ENCODE peak calls at places on chromosomes 13 and 19, in six cellular contexts. Z is iPS DF 6.9, W is MM.1S, U is neural progenitor cell, G is neuronal stem cell, T is adrenal gland. V is an unnamed sample. For H3K9me3, the result is how much of the 10 kb centered on the place peaks cover.

GRCh38 chr19:17097593-17098126 is 22.1 kb downstream of the MYO9B start:
- DNase-seq in Z (no peak), W (no peak), U (no peak), G (no peak), T (peak), V (no peak)

GRCh38 chr13:32029684-32030083 is 1.9 kb upstream of the FRY start:
- DNase-seq in Z (no peak), W (no peak), U (no peak), G (no peak), T (no peak), V (no peak)

GRCh38 chr19:21082011-21082975 is at the start of gene ZNF714:
- DNase-seq in Z (peak), W (peak), U (peak), G (peak), T (peak), V (peak)

GRCh38 chr19:32817252-32817912 is 52.2 kb downstream of the SLC7A9 start:
- DNase-seq in Z (no peak), W (no peak), U (no peak), G (no peak), T (no peak), V (no peak)

GRCh38 chr19:36245210-36246005 is 30.5 kb downstream of the ZNF146 start:
- DNase-seq in Z (peak), W (no peak), U (peak), G (peak), T (no peak), V (no peak)

GRCh38 chr19:18345296-18345695 is 4.9 kb downstream of the PGPEP1 start:
- DNase-seq in Z (no peak), W (no peak), U (no peak), G (no peak), T (no peak), V (no peak)

GRCh38 chr19:29554149-29554548 is 28.4 kb downstream of the VSTM2B start:
- DNase-seq in Z (no peak), W (no peak), U (no peak), G (no peak), T (no peak), V (no peak)

GRCh38 chr13:43787998-43788397 is 1.2 kb upstream of the ENOX1 start:
- DNase-seq in Z (no peak), W (peak), U (peak), G (peak), T (no peak), V (no peak)

GRCh38 chr13:65540064-65540635 is 1690.0 kb downstream of the PCDH9 start:
- DNase-seq in Z (no peak), W (no peak), U (no peak), G (no peak), T (no peak), V (no peak)

GRCh38 chr13:29923554-29924481 is 73.4 kb upstream of the UBL3 start:
- DNase-seq in Z (peak), W (no peak), U (peak), G (no peak), T (peak), V (peak)

GRCh38 chr13:62320731-62321130 is 905.1 kb upstream of the PCDH20 start:
- DNase-seq in Z (no peak), W (no peak), U (no peak), G (no peak), T (no peak), V (no peak)

GRCh38 chr13:109101550-109102144 is 472.2 kb downstream of the MYO16 start:
- DNase-seq in Z (no peak), W (no peak), U (no peak), G (no peak), T (no peak), V (no peak)

GRCh38 chr13:95150555-95150954 is 150.7 kb downstream of the ABCC4 start:
- DNase-seq in Z (no peak), W (no peak), U (no peak), G (no peak), T (no peak), V (no peak)

GRCh38 chr13:34458756-34459462 is 483.2 kb upstream of the NBEA start:
- DNase-seq in Z (no peak), W (no peak), U (no peak), G (no peak), T (no peak), V (no peak)

GRCh38 chr19:2083174-2083854 is 12.8 kb downstream of the MOB3A start:
- DNase-seq in Z (no peak), W (peak), U (no peak), G (no peak), T (no peak), V (peak)

GRCh38 chr19:31528261-31528660 is 179.0 kb upstream of the TSHZ3 start:
- DNase-seq in Z (no peak), W (no peak), U (no peak), G (no peak), T (no peak), V (no peak)

GRCh38 chr19:43470288-43470687 is 4.9 kb upstream of the LYPD3 start:
- DNase-seq in Z (no peak), W (no peak), U (no peak), G (no peak), T (no peak), V (peak)

GRCh38 chr19:3518231-3518630 is 12.1 kb downstream of the FZR1 start:
- DNase-seq in Z (no peak), W (no peak), U (no peak), G (no peak), T (no peak), V (no peak)

GRCh38 chr19:40744554-40745401 is 5.5 kb downstream of the ACTMAP start:
- DNase-seq in Z (no peak), W (no peak), U (peak), G (no peak), T (no peak), V (no peak)

GRCh38 chr19:50419022-50419579 is 363 bp downstream of the SPIB start:
- DNase-seq in Z (no peak), W (no peak), U (no peak), G (no peak), T (no peak), V (no peak)

GRCh38 chr13:44292545-44292944 is 81.1 kb upstream of the SERP2 start:
- DNase-seq in Z (no peak), W (no peak), U (no peak), G (no peak), T (no peak), V (no peak)

GRCh38 chr13:67048084-67048792 is 181.9 kb downstream of the PCDH9 start:
- DNase-seq in Z (no peak), W (no peak), U (peak), G (no peak), T (no peak), V (no peak)

GRCh38 chr19:31270897-31271568 is 78.2 kb downstream of the TSHZ3 start:
- DNase-seq in Z (no peak), W (no peak), U (no peak), G (no peak), T (no peak), V (no peak)

GRCh38 chr13:26880741-26881140 is 120.2 kb upstream of the GPR12 start:
- DNase-seq in Z (no peak), W (no peak), U (no peak), G (no peak), T (no peak), V (no peak)

GRCh38 chr19:17687857-17688784 is at the start of gene UNC13A:
- DNase-seq in Z (no peak), W (peak), U (peak), G (peak), T (peak), V (peak)

GRCh38 chr13:38308736-38309135 is 40.9 kb upstream of the UFM1 start:
- DNase-seq in Z (no peak), W (no peak), U (no peak), G (no peak), T (no peak), V (no peak)

GRCh38 chr19:49881186-49881585 is 3.7 kb downstream of the TBC1D17 start:
- DNase-seq in Z (no peak), W (no peak), U (no peak), G (no peak), T (no peak), V (no peak)

DNA sequence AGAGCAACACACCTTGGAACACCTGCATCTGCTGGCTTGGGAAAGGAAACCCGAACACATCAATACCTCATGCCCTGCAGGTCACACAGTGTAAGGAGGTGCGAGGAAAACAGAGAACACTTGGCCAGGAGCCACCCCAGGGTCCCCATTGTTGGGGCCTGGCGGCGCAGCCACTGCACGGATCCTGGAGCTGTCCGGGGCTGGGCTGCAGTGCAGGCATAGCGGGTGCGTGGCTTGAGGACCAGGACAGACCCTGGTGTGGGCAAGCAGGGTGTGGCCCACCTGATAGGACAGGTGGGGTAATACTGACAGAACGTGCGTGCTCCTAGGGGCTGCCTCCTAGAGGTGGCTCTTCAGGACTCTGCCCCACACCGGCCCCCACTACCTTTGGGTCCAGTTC is 16.8 kb upstream of the TMEM160 start:
- DNase-seq in Z (no peak), W (no peak), U (no peak), G (no peak), T (no peak), V (no peak)
- H3K4me3 ChIP-seq in Z (no peak), W (no peak), U (no peak), G (no peak), T (no peak), V (no peak)

GRCh38 chr19:6743714-6744380 is 4.4 kb downstream of the TRIP10 start:
- DNase-seq in Z (no peak), W (no peak), U (peak), G (peak), T (no peak), V (no peak)

GRCh38 chr19:6745965-6746364 is 6.5 kb downstream of the TRIP10 start:
- DNase-seq in Z (no peak), W (no peak), U (no peak), G (no peak), T (peak), V (no peak)

GRCh38 chr19:6744381-6745288 is 5.2 kb downstream of the TRIP10 start:
- DNase-seq in Z (no peak), W (no peak), U (peak), G (no peak), T (peak), V (no peak)

GRCh38 chr19:6740589-6741348 is 1.3 kb downstream of the TRIP10 start:
- DNase-seq in Z (no peak), W (no peak), U (peak), G (peak), T (peak), V (no peak)

GRCh38 chr19:6743071-6743470 is 3.6 kb downstream of the TRIP10 start:
- DNase-seq in Z (no peak), W (no peak), U (peak), G (no peak), T (no peak), V (no peak)
- H3K27ac ChIP-seq in Z (no peak), W (no peak), U (peak), G (peak), T (no peak), V (no peak)

DNA sequence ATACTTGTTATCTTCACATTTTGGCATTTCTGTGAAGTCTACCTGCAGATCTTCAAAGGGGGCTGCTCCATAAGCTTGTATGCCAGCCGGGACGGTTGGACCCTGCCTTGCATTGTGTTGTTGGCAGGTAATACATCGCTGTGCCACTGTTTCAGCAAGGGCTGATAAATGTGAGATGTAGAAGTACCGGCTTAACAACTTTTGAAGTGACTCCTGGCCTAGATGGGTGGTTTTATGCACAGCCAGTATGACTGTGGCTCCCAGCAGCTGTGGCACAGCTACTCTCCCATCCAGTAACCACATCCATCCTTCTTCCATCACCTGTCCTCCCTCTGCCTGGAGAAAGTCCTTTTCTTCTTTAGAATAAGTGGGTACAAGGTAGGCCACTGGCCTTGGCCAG is 19.7 kb downstream of the ZNF700 start:
- DNase-seq in Z (no peak), W (no peak), U (no peak), G (no peak), T (no peak), V (no peak)
- H3K9me3 ChIP-seq in Z (under half), W (under half), U (half or more), G (under half), T (under half), V (half or more)

GRCh38 chr19:44892932-44893331 is 1.9 kb downstream of the TOMM40 start:
- DNase-seq in Z (no peak), W (no peak), U (no peak), G (no peak), T (no peak), V (no peak)
- H3K4me3 ChIP-seq in Z (no peak), W (no peak), U (no peak), G (peak), T (no peak), V (no peak)

GRCh38 chr19:718251-719024 is 9.7 kb downstream of the PALM start:
- DNase-seq in Z (no peak), W (no peak), U (no peak), G (no peak), T (no peak), V (no peak)

GRCh38 chr19:720691-721160 is 12.0 kb downstream of the PALM start:
- DNase-seq in Z (no peak), W (no peak), U (no peak), G (no peak), T (no peak), V (no peak)

GRCh38 chr19:722553-723101 is 13.9 kb downstream of the PALM start:
- DNase-seq in Z (no peak), W (no peak), U (no peak), G (no peak), T (no peak), V (no peak)

GRCh38 chr19:719636-720377 is 11.1 kb downstream of the PALM start:
- DNase-seq in Z (no peak), W (no peak), U (no peak), G (no peak), T (no peak), V (no peak)

DNA sequence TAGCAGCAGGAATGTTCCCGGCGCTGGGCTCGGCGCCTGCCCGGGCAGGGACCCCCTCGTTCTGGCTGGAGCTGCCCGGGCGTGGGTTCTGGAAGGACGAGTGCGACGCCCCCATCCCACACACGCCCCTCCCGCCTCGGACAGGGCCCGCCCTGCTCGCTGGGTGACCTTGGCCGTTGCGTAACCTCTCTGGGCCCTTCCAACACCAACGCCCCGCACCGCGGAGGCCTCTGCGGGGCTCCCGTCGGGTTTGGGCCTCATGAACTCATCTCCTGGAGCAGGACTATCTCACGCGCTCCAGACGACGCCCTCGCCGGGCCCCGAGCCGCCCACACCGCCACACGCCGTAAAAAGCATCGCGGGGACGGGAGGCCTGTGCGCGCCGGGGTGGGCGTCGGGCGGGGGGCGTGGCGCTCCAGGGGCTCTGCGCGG is 10.4 kb downstream of the PALM start:
- DNase-seq in Z (no peak), W (no peak), U (no peak), G (no peak), T (peak), V (no peak)
- H3K27ac ChIP-seq in Z (no peak), W (no peak), U (no peak), G (no peak), T (peak), V (no peak)